ENCODE peak calls at places on chromosome 7, in nine cellular contexts. T is naive thymus-derived CD4-positive, alpha-beta T cell; Q is Peyer's patch; S is cardiac muscle cell; W is testis; P is neuronal stem cell; N is colonic mucosa; E is left ventricle myocardium inferior; G is effector memory CD4-positive, alpha-beta T cell. I is an unnamed sample.

GRCh38 chr7:155369-156000 is 36.9 kb upstream of the FAM20C start:
- DNase-seq in S (no peak), P (no peak), E (no peak), G (no peak), N (no peak), Q (no peak), W (no peak), T (no peak), I (no peak)

GRCh38 chr7:28533731-28534531 is 121.6 kb downstream of the CREB5 start:
- DNase-seq in W (peak), E (peak), P (no peak), Q (no peak), G (no peak), T (no peak), N (peak), S (no peak), I (peak)

GRCh38 chr7:23335621-23336020 is 36.5 kb downstream of the MALSU1 start:
- DNase-seq in Q (no peak), P (no peak), W (no peak), S (no peak), N (no peak), G (no peak), T (no peak), E (no peak), I (no peak)

GRCh38 chr7:75995052-75995471 is 667 bp upstream of the TMEM120A start:
- DNase-seq in G (no peak), W (no peak), N (no peak), Q (no peak), E (no peak), P (no peak), S (no peak), T (no peak), I (no peak)

GRCh38 chr7:106365252-106366005 is 80.6 kb upstream of the NAMPT start:
- DNase-seq in E (no peak), P (no peak), G (no peak), W (no peak), Q (no peak), T (no peak), S (no peak), N (peak), I (no peak)

GRCh38 chr7:36440880-36441279 is 51.2 kb downstream of the ANLN start:
- DNase-seq in W (no peak), E (no peak), S (peak), Q (no peak), P (no peak), G (no peak), N (no peak), T (no peak), I (no peak)

GRCh38 chr7:140021603-140022002 is 41.1 kb downstream of the PARP12 start:
- DNase-seq in N (no peak), G (no peak), S (no peak), E (no peak), P (no peak), Q (no peak), W (no peak), T (no peak), I (no peak)

GRCh38 chr7:36670585-36671431 is 53.5 kb downstream of the AOAH start:
- DNase-seq in E (no peak), S (peak), N (peak), W (peak), Q (peak), T (peak), G (peak), P (peak), I (no peak)

GRCh38 chr7:114783413-114783812 is 138.5 kb upstream of the MDFIC start:
- DNase-seq in W (no peak), P (no peak), Q (no peak), G (no peak), S (no peak), N (no peak), T (no peak), E (no peak), I (no peak)

GRCh38 chr7:21454182-21454581 is 26.3 kb downstream of the SP4 start:
- DNase-seq in S (no peak), Q (no peak), E (no peak), G (no peak), N (no peak), T (no peak), W (no peak), P (no peak), I (no peak)

GRCh38 chr7:121071662-121072061 is 83.2 kb downstream of the CPED1 start:
- DNase-seq in Q (no peak), T (no peak), S (no peak), P (no peak), G (no peak), N (no peak), W (no peak), E (no peak), I (no peak)

GRCh38 chr7:22681852-22682657 is 44.9 kb upstream of the IL6 start:
- DNase-seq in E (no peak), W (no peak), G (no peak), T (no peak), N (no peak), P (no peak), S (no peak), Q (no peak), I (no peak)

GRCh38 chr7:91019686-91020385 is 244.4 kb upstream of the FZD1 start:
- DNase-seq in Q (no peak), P (no peak), S (no peak), W (no peak), T (no peak), G (no peak), N (no peak), E (no peak), I (no peak)

GRCh38 chr7:143892527-143893300 is 9.3 kb downstream of the TCAF1 start:
- DNase-seq in T (no peak), P (no peak), G (no peak), Q (no peak), S (peak), W (no peak), N (no peak), E (no peak), I (no peak)

GRCh38 chr7:126574276-126574675 is 678.5 kb downstream of the GRM8 start:
- DNase-seq in T (no peak), W (no peak), Q (no peak), G (no peak), P (no peak), S (no peak), E (no peak), N (no peak), I (no peak)

GRCh38 chr7:111892568-111892967 is 313.6 kb downstream of the DOCK4 start:
- DNase-seq in N (no peak), E (no peak), P (no peak), W (no peak), G (no peak), Q (no peak), S (no peak), T (no peak), I (no peak)
- H3K27ac ChIP-seq in N (no peak), E (no peak), P (no peak), W (no peak), G (no peak), Q (no peak), S (no peak), T (no peak), I (no peak)

GRCh38 chr7:93148135-93148534 is at the start of gene SAMD9L:
- DNase-seq in N (peak), S (no peak), Q (peak), G (no peak), P (no peak), T (peak), W (no peak), E (no peak), I (no peak)

GRCh38 chr7:93146465-93147127 is 1.6 kb downstream of the SAMD9L start:
- DNase-seq in T (no peak), S (no peak), W (no peak), G (no peak), P (no peak), Q (no peak), N (no peak), E (no peak), I (no peak)

GRCh38 chr7:93148727-93149126 is 542 bp upstream of the SAMD9L start:
- DNase-seq in Q (no peak), T (no peak), P (no peak), S (no peak), N (no peak), W (no peak), G (no peak), E (no peak), I (no peak)

GRCh38 chr7:93146036-93146435 is 2.1 kb downstream of the SAMD9L start:
- DNase-seq in P (no peak), E (no peak), G (no peak), S (no peak), Q (no peak), W (no peak), N (no peak), T (no peak), I (no peak)

GRCh38 chr7:93147358-93147757 is 827 bp downstream of the SAMD9L start:
- DNase-seq in G (no peak), W (peak), P (no peak), E (peak), N (peak), T (peak), Q (peak), S (no peak), I (no peak)
- H3K4me3 ChIP-seq in G (peak), W (peak), P (no peak), E (peak), N (peak), T (peak), Q (peak), S (no peak), I (peak)

GRCh38 chr7:5594616-5595544 is 171.2 kb upstream of the TNRC18 start:
- DNase-seq in N (no peak), G (no peak), W (no peak), E (no peak), S (peak), T (no peak), P (peak), Q (no peak), I (no peak)

GRCh38 chr7:5597772-5598171 is 174.1 kb upstream of the TNRC18 start:
- DNase-seq in Q (no peak), S (no peak), T (no peak), P (no peak), E (no peak), G (no peak), N (no peak), W (no peak), I (no peak)

GRCh38 chr7:5595545-5596045 is 172.0 kb upstream of the TNRC18 start:
- DNase-seq in P (no peak), W (no peak), E (no peak), T (no peak), G (no peak), N (no peak), Q (no peak), S (no peak), I (no peak)

GRCh38 chr7:5596896-5597246 is 173.2 kb upstream of the TNRC18 start:
- DNase-seq in N (no peak), E (no peak), P (no peak), Q (no peak), S (no peak), G (no peak), T (no peak), W (no peak), I (no peak)

GRCh38 chr7:5596046-5596895 is 172.6 kb upstream of the TNRC18 start:
- DNase-seq in W (peak), E (peak), S (peak), Q (peak), N (peak), T (peak), G (peak), P (no peak), I (peak)
- H3K27ac ChIP-seq in W (peak), E (peak), S (peak), Q (peak), N (peak), T (no peak), G (no peak), P (peak), I (peak)

GRCh38 chr7:34062826-34063225 is 157.5 kb downstream of the BMPER start:
- DNase-seq in W (no peak), E (no peak), G (no peak), T (no peak), N (no peak), Q (no peak), P (no peak), S (no peak), I (no peak)
- H3K4me3 ChIP-seq in W (no peak), E (no peak), G (no peak), T (no peak), N (no peak), Q (no peak), P (no peak), S (no peak), I (no peak)

GRCh38 chr7:112462236-112462635 is 12.0 kb downstream of the IFRD1 start:
- DNase-seq in W (no peak), T (no peak), E (no peak), P (no peak), Q (peak), N (peak), S (no peak), G (no peak), I (no peak)
- H3K27ac ChIP-seq in W (no peak), T (no peak), E (peak), P (no peak), Q (no peak), N (no peak), S (no peak), G (no peak), I (peak)

DNA sequence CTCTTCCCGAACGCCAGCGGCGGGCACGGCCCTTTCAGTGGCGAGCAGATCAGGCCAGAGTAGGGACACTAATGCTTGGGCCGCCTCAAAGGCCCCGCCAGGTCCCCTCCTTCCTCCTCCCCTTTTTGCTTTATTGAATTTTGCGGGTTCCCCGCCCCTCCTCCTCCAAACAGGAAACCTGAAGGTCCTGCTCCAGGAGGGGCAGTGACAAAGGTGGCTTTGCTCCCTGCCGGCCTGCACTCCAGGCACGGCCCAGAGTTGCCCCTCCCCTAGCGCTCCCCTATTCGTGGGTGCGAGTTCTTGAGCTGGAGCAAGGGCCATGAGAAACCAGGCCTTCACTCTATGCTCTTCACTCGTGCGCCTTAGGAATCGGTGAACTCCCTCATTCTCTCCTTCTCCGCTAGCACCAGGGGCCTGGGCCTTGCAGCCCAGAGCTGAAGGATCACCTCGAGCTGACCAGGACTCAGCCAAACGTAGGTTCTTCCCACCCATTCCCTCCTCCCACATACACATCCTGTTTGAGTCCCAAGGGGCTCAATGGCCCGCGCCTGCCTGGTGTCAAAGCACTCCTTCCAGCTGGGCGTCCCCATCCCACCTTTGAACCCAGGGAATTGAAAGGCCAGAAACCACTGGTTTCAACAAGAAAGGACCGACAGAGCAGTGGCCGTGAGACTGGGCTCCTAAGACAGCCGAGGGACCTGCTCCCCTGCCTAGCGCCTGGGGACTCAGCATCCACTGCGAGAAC is 629 bp upstream of the HOXA6 start:
- DNase-seq in P (no peak), G (no peak), Q (peak), N (peak), S (no peak), W (peak), E (no peak), T (no peak), I (no peak)
- H3K4me3 ChIP-seq in P (no peak), G (no peak), Q (peak), N (peak), S (no peak), W (no peak), E (peak), T (no peak), I (no peak)